ENCODE peak calls at places on chromosomes 16 and 17, in four cellular contexts. V is stimulated activated CD4-positive, alpha-beta T cell treated with anti-CD3 and anti-CD28 coated beads, TNF-alpha, amount 100 ng/mL, for 48 hours; N is heart right ventricle; O is uterus. G is an unnamed sample.

GRCh38 chr16:85419503-85420408 is 193.4 kb upstream of the GSE1 start:
- DNase-seq in O (no peak), V (no peak), N (no peak), G (peak)

GRCh38 chr16:86002178-86002577 is 103.2 kb downstream of the IRF8 start:
- DNase-seq in N (no peak), O (no peak), V (no peak), G (no peak)

GRCh38 chr17:73291260-73291801 is 20.5 kb downstream of the CDC42EP4 start:
- DNase-seq in N (peak), V (no peak), O (peak), G (peak)

GRCh38 chr17:63775420-63775819 is 1.4 kb downstream of the DDX42 start:
- DNase-seq in N (no peak), V (no peak), O (no peak), G (no peak)

GRCh38 chr17:33377837-33378236 is 84.7 kb upstream of the ASIC2 start:
- DNase-seq in O (no peak), N (no peak), V (no peak), G (no peak)

GRCh38 chr16:66036775-66037715 is 329.4 kb upstream of the CDH5 start:
- DNase-seq in V (no peak), O (no peak), N (no peak), G (no peak)

GRCh38 chr17:78532922-78533640 is 44.1 kb downstream of the DNAH17 start:
- DNase-seq in O (no peak), V (no peak), N (no peak), G (no peak)

GRCh38 chr17:18225562-18226283 is at the start of gene LLGL1:
- DNase-seq in V (no peak), O (no peak), N (peak), G (no peak)

GRCh38 chr16:80176114-80176513 is 364.7 kb upstream of the DYNLRB2 start:
- DNase-seq in N (no peak), V (no peak), O (no peak), G (no peak)

GRCh38 chr16:50038756-50039529 is 13.9 kb downstream of the CNEP1R1 start:
- DNase-seq in V (no peak), O (no peak), N (peak), G (peak)

GRCh38 chr16:82452002-82452741 is 174.6 kb upstream of the CDH13 start:
- DNase-seq in O (no peak), V (no peak), N (no peak), G (no peak)